ENCODE peak calls at places on chromosomes 7 and 10, in four cellular contexts. B, L, G and P are unnamed samples.

GRCh38 chr7:158650821-158651225 is 53.8 kb downstream of the NCAPG2 start:
- ATAC-seq in B (no peak), L (no peak), G (no peak), P (peak; percentile 93)

GRCh38 chr10:87551324-87551723 is 46.6 kb downstream of the MINPP1 start:
- ATAC-seq in B (no peak), L (no peak), G (no peak), P (peak; percentile 80)

GRCh38 chr10:133230387-133231195 is 574 bp downstream of the UTF1 start:
- ATAC-seq in B (no peak), L (no peak), G (no peak), P (no peak)

GRCh38 chr10:78688945-78689935 is 379.5 kb upstream of the ZMIZ1 start:
- ATAC-seq in B (peak; percentile 97), L (no peak), G (peak; percentile 17), P (no peak)

GRCh38 chr10:15043674-15044073 is at the start of gene OLAH:
- ATAC-seq in B (no peak), L (no peak), G (no peak), P (peak; percentile 59)

GRCh38 chr7:26699761-26700160 is 164.6 kb downstream of the SKAP2 start:
- ATAC-seq in B (no peak), L (no peak), G (no peak), P (no peak)

GRCh38 chr10:34723746-34724145 is 91.3 kb downstream of the PARD3 start:
- ATAC-seq in B (peak; percentile 71), L (peak; percentile 48), G (peak; percentile 81), P (no peak)

GRCh38 chr10:109898666-109899577 is 24.4 kb downstream of the XPNPEP1 start:
- ATAC-seq in B (peak; percentile 49), L (no peak), G (no peak), P (peak; percentile 75)